ENCODE peak calls at places on chromosomes 11 and 22, in four cellular contexts. F, A, T and Y are unnamed samples. For H3K4me1, the result is how much of the 10 kb centered on the place peaks cover.

GRCh38 chr11:1389932-1390587 is at the start of gene BRSK2:
- DNase-seq in F (no peak), T (no peak), A (no peak), Y (no peak)

GRCh38 chr11:14373941-14374646 is 15.1 kb upstream of the RRAS2 start:
- DNase-seq in T (no peak), F (peak), A (peak), Y (no peak)

GRCh38 chr11:126720539-126721235 is 279.9 kb downstream of the KIRREL3 start:
- DNase-seq in T (no peak), F (no peak), A (no peak), Y (no peak)

GRCh38 chr11:133951484-133952198 is 5.1 kb downstream of the IGSF9B start:
- DNase-seq in F (peak), A (peak), T (peak), Y (no peak)

GRCh38 chr22:48798281-48799226 is 1029.1 kb downstream of the BRD1 start:
- DNase-seq in F (no peak), A (no peak), T (no peak), Y (no peak)

GRCh38 chr11:3006505-3007260 is 14.6 kb upstream of the NAP1L4 start:
- DNase-seq in A (no peak), T (no peak), F (no peak), Y (no peak)

GRCh38 chr11:94117871-94118270 is 10.8 kb upstream of the PANX1 start:
- DNase-seq in T (no peak), F (no peak), A (peak), Y (no peak)

GRCh38 chr11:104665631-104666030 is 232.6 kb downstream of the CASP12 start:
- DNase-seq in T (no peak), F (no peak), A (peak), Y (no peak)

GRCh38 chr11:37630866-37631265 is 1032.8 kb upstream of the RAG2 start:
- DNase-seq in F (no peak), T (no peak), A (no peak), Y (no peak)

GRCh38 chr11:70494559-70495350 is 96.4 kb downstream of the CTTN start:
- DNase-seq in F (no peak), T (no peak), A (no peak), Y (no peak)

GRCh38 chr11:9506489-9507343 is 45.9 kb downstream of the ZNF143 start:
- DNase-seq in F (peak), T (peak), A (peak), Y (peak)

GRCh38 chr22:36790648-36791047 is 14.7 kb upstream of the IFT27 start:
- DNase-seq in T (no peak), A (no peak), F (no peak), Y (no peak)

GRCh38 chr11:7572001-7572712 is 58.4 kb downstream of the PPFIBP2 start:
- DNase-seq in A (peak), F (no peak), T (peak), Y (no peak)

GRCh38 chr22:39433476-39434242 is 23.2 kb upstream of the MGAT3 start:
- DNase-seq in F (no peak), A (no peak), T (no peak), Y (no peak)

GRCh38 chr11:1402355-1402754 is 12.6 kb downstream of the BRSK2 start:
- DNase-seq in T (no peak), F (no peak), A (no peak), Y (no peak)

GRCh38 chr11:35525501-35526175 is at the start of gene PAMR1:
- DNase-seq in F (peak), A (peak), T (peak), Y (peak)

GRCh38 chr11:96051820-96052219 is 127.9 kb upstream of the MTMR2 start:
- DNase-seq in A (no peak), T (no peak), F (no peak), Y (no peak)

GRCh38 chr11:107576497-107577086 is 11.1 kb upstream of the ALKBH8 start:
- DNase-seq in T (no peak), F (peak), A (peak), Y (peak)

GRCh38 chr22:33083212-33083611 is 25.0 kb upstream of the SYN3 start:
- DNase-seq in T (no peak), F (no peak), A (no peak), Y (no peak)

GRCh38 chr22:48187272-48187855 is 1424.9 kb downstream of the TBC1D22A start:
- DNase-seq in A (no peak), T (peak), F (no peak), Y (no peak)

GRCh38 chr22:44473166-44473565 is 24.9 kb downstream of the RTL6 start:
- DNase-seq in T (no peak), F (no peak), A (no peak), Y (no peak)

GRCh38 chr11:110434952-110435779 is 5.4 kb downstream of the FDX1 start:
- DNase-seq in F (no peak), T (no peak), A (no peak), Y (no peak)

GRCh38 chr11:63705526-63705925 is 24.2 kb downstream of the RTN3 start:
- DNase-seq in A (no peak), F (no peak), T (no peak), Y (no peak)

GRCh38 chr11:63698976-63699733 is 17.9 kb downstream of the RTN3 start:
- DNase-seq in F (no peak), A (no peak), T (no peak), Y (no peak)

GRCh38 chr11:63694518-63694917 is 13.2 kb downstream of the RTN3 start:
- DNase-seq in A (no peak), T (no peak), F (no peak), Y (no peak)

GRCh38 chr11:63699906-63700305 is 18.6 kb downstream of the RTN3 start:
- DNase-seq in F (no peak), A (no peak), T (no peak), Y (no peak)
- H3K14ac ChIP-seq in F (no peak), A (no peak), T (no peak), Y (no peak)

DNA sequence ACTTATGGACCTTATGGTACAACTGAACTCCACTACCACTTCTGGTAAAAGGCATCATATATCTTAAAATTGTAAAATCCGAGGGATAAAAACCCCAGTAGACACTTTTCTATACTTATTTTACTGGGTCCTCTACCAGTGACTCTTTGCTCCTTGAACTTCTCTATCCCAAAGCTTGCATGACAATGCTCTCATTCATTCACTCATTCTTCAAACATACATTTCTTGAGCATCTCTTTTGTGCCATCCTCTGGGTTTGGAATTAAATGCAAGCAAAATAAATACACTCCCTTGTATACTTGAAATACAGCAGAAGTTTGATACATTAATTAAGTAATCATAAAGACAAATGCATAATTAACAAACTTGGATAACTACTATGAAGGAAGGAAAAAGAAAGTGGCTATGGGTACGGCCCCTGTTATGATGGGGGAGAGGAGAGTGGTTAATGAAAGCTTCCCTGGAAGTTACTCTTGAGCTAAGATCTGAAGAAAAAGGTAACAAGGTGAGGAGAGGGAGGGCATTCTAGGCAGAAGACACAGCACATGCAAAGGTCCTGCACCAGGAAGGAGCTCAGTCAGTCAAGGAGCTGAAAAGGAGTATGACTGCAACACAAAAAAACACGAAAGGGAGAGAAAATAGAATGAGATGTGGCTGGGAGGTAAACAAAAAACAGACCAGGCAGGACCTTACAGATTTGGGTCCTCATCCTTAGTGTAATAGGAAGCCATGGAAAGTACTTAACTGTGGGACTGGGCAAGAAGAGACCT is 8.0 kb downstream of the MPZL3 start:
- DNase-seq in A (no peak), T (no peak), F (no peak), Y (no peak)
- H3K4me1 ChIP-seq in A (under half), T (under half), F (under half), Y (under half)

GRCh38 chr11:33912405-33913361 is 20.8 kb upstream of the LMO2 start:
- DNase-seq in F (no peak), A (peak), T (no peak), Y (peak)
- H3K23ac ChIP-seq in F (no peak), A (no peak), T (no peak), Y (no peak)

GRCh38 chr22:19520007-19520406 is 4.2 kb downstream of the CLDN5 start:
- DNase-seq in T (no peak), A (no peak), F (no peak), Y (no peak)
- H3K14ac ChIP-seq in T (no peak), A (no peak), F (no peak), Y (no peak)

GRCh38 chr22:28441720-28442263 is 237.8 kb downstream of the TTC28 start:
- DNase-seq in T (no peak), A (no peak), F (no peak), Y (peak)
- H3K4me1 ChIP-seq in T (under half), A (under half), F (under half), Y (under half)

GRCh38 chr11:45285289-45285828 is 782 bp downstream of the SYT13 start:
- DNase-seq in A (no peak), F (peak), T (peak), Y (no peak)

GRCh38 chr11:45288395-45288794 is 2.3 kb upstream of the SYT13 start:
- DNase-seq in F (no peak), T (no peak), A (no peak), Y (no peak)

GRCh38 chr11:45287316-45287903 is 1.3 kb upstream of the SYT13 start:
- DNase-seq in A (no peak), T (no peak), F (no peak), Y (no peak)

GRCh38 chr11:45289369-45289768 is 3.2 kb upstream of the SYT13 start:
- DNase-seq in A (peak), T (no peak), F (no peak), Y (no peak)

DNA sequence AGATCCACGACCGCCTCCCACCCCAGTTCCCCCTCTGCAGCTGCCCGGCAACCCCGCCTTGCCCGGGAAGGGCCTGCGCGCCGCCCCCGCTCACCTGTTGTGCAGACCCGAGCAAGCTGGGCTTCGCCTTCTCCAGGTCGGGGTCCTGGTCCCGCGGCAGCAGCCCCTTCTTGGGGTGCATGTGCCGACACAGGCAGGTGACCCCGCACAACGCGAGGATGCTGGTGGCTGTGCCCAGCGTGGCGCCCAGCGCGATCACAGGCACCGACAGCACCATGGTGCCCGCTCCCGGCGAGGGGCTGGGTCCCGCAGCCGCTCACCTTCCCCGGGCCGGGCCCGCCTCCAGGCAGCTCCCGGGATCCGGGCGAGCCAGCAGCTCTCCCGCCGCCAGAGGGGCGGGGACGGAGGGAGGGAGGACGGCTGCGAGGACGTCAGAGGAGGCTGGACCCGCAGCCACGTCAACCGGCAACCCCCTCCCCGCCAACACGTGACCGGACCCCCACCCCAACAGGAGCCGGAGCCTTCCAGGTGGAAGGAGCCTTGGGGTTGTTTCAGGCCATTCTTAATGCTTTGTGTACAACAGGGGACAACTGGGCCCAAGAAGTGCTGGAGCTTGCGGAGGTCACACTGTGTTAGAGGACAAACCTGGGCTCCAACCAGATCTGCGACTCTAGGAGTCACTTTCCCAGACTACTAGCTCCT is at the start of gene SYT13:
- DNase-seq in A (no peak), T (peak), F (peak), Y (peak)
- H3K23ac ChIP-seq in A (no peak), T (no peak), F (no peak), Y (peak)

GRCh38 chr11:78416285-78417174 is 1.1 kb downstream of the GAB2 start:
- DNase-seq in T (peak), F (peak), A (peak), Y (peak)
- H3K14ac ChIP-seq in T (peak), F (no peak), A (peak), Y (no peak)

DNA sequence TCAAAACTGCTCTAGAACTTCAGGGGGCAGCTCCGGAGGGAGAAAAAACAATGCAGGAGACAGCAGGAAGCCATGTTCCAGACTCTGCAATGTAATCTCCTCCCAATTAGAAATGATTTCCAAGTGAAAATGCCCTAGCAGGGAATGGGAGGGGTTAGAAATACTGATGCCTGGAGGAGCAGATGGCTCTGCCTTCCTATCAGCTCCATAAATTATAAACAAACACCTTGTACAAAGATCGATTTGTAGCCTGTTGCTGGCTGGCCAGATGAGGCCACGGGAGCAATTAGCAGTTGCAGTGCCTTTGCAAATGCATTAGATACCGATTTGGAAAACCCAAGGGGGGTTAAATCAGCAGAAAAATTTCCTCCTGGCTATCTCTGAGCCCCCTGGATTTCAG is 46.6 kb upstream of the CHRM4 start:
- DNase-seq in T (no peak), F (no peak), A (no peak), Y (no peak)
- H3K4me1 ChIP-seq in T (under half), F (under half), A (under half), Y (under half)